ENCODE peak calls at places on chromosomes 4 and X, in eight cellular contexts. Z is CD4-positive, alpha-beta T cell; P is OCI-M1; X is AML-193; F is central memory CD4-positive, alpha-beta T cell; B is left ventricle myocardium superior; E is ecto neural progenitor cell; Y is PC-9. W is an unnamed sample.

GRCh38 chrX:17527135-17527701 is 152.2 kb downstream of the NHS start:
- DNase-seq in Z (no peak), P (no peak), X (peak; percentile 40), F (no peak), B (peak; percentile 73), E (no peak), Y (peak; percentile 85), W (no peak)

GRCh38 chr4:129146639-129147038 is 50.7 kb downstream of the C4orf33 start:
- DNase-seq in Z (no peak), P (peak; percentile 29), X (no peak), F (no peak), B (no peak), E (no peak), Y (no peak), W (no peak)

GRCh38 chrX:56788717-56789122 is 59.7 kb downstream of the NBDY start:
- DNase-seq in Z (no peak), P (peak; percentile 12), X (no peak), F (no peak), B (no peak), E (no peak), Y (no peak), W (no peak)

GRCh38 chrX:136781180-136781797 is 557 bp upstream of the ARHGEF6 start:
- DNase-seq in Z (no peak), P (peak; percentile 69), X (peak; percentile 29), F (no peak), B (no peak), E (no peak), Y (peak; percentile 72), W (peak; percentile 47)

GRCh38 chrX:3129256-3129655 is 88.0 kb downstream of the ARSF start:
- DNase-seq in Z (no peak), P (no peak), X (no peak), F (no peak), B (no peak), E (no peak), Y (no peak), W (no peak)

GRCh38 chr4:138643827-138644226 is 371.8 kb upstream of the NOCT start:
- DNase-seq in Z (no peak), P (no peak), X (no peak), F (no peak), B (no peak), E (no peak), Y (no peak), W (no peak)

GRCh38 chr4:42673084-42673429 is 16.2 kb upstream of the ATP8A1 start:
- DNase-seq in Z (no peak), P (no peak), X (peak; percentile 11), F (no peak), B (peak; percentile 56), E (no peak), Y (peak; percentile 35), W (peak; percentile 62)

GRCh38 chrX:74277320-74277719 is 26.7 kb upstream of the ZCCHC13 start:
- DNase-seq in Z (no peak), P (no peak), X (no peak), F (no peak), B (no peak), E (no peak), Y (no peak), W (no peak)

GRCh38 chr4:966266-967112 is 6.9 kb downstream of the DGKQ start:
- DNase-seq in Z (no peak), P (no peak), X (no peak), F (no peak), B (peak; percentile 32), E (no peak), Y (no peak), W (no peak)

W was measured in stimulated activated effector memory CD8-positive, alpha-beta T cell treated with anti-CD3 and anti-CD28 coated beads, Interleukin-12 subunit alpha, Interleukin-12 subunit beta, amount 100 ng/mL, for 72 hours.